ENCODE peak calls at places on chromosomes 4 and X, in seven cellular contexts. T is K562, F is GM12878, B is H1, U is IMR-90, A is HCT116, J is HepG2. Z is an unnamed sample.

GRCh38 chr4:153038493-153039311 is 102.6 kb downstream of the FHDC1 start:
- DNase-seq in F (no peak), A (no peak), U (no peak), T (no peak), B (no peak), J (peak), Z (peak)

GRCh38 chr4:185837415-185838103 is 25.6 kb upstream of the SORBS2 start:
- DNase-seq in A (no peak), U (peak), F (no peak), B (no peak), J (no peak), T (no peak), Z (peak)

GRCh38 chrX:45063319-45064095 is 137.2 kb downstream of the DIPK2B start:
- DNase-seq in B (no peak), U (peak), A (no peak), F (no peak), J (no peak), T (no peak), Z (no peak)

GRCh38 chr4:101288365-101289145 is 58.8 kb downstream of the PPP3CA start:
- DNase-seq in U (peak), B (no peak), F (no peak), J (no peak), A (no peak), T (no peak), Z (peak)

GRCh38 chr4:168868856-168869201 is 141.2 kb downstream of the CBR4 start:
- DNase-seq in F (no peak), T (no peak), A (no peak), B (no peak), J (no peak), U (no peak), Z (no peak)

GRCh38 chrX:1578511-1579173 is 12.8 kb upstream of the AKAP17A start:
- DNase-seq in A (no peak), J (no peak), U (no peak), T (no peak), F (no peak), B (no peak), Z (no peak)

GRCh38 chr4:137226900-137227299 is 305.4 kb downstream of the PCDH18 start:
- DNase-seq in J (no peak), F (no peak), A (peak), T (no peak), U (peak), B (no peak), Z (no peak)

GRCh38 chr4:25190407-25190806 is 30.2 kb upstream of the SEPSECS start:
- DNase-seq in U (no peak), F (no peak), T (no peak), A (no peak), J (no peak), B (no peak), Z (no peak)

GRCh38 chr4:35934370-35934981 is 309.8 kb downstream of the ARAP2 start:
- DNase-seq in F (peak), B (no peak), T (no peak), A (peak), J (peak), U (peak), Z (peak)

GRCh38 chr4:177511611-177512010 is 69.4 kb upstream of the AGA start:
- DNase-seq in U (no peak), J (no peak), B (no peak), A (peak), T (no peak), F (no peak), Z (no peak)

GRCh38 chrX:41825796-41826195 is 97.6 kb downstream of the CASK start:
- DNase-seq in B (no peak), A (no peak), U (no peak), T (no peak), F (no peak), J (no peak), Z (no peak)

GRCh38 chr4:152424980-152425379 is 110.9 kb downstream of the FBXW7 start:
- DNase-seq in A (no peak), B (no peak), J (no peak), U (no peak), F (no peak), T (no peak), Z (no peak)

GRCh38 chr4:69823481-69824186 is 36.3 kb downstream of the SULT1E1 start:
- DNase-seq in T (no peak), J (peak), B (no peak), U (peak), F (no peak), A (peak), Z (peak)

GRCh38 chrX:46620505-46620904 is 46.9 kb downstream of the CHST7 start:
- DNase-seq in T (no peak), J (no peak), U (no peak), A (no peak), B (no peak), F (no peak), Z (no peak)

GRCh38 chrX:139446832-139447231 is 83.7 kb upstream of the F9 start:
- DNase-seq in F (no peak), U (no peak), T (no peak), A (no peak), J (no peak), B (no peak), Z (no peak)

GRCh38 chrX:139211568-139212182 is 318.9 kb upstream of the F9 start:
- DNase-seq in F (no peak), J (no peak), A (no peak), U (no peak), T (peak), B (no peak), Z (no peak)

GRCh38 chr4:53702334-53703266 is 111.3 kb upstream of the LNX1 start:
- DNase-seq in T (no peak), J (peak), F (peak), A (no peak), U (peak), B (peak), Z (peak)

GRCh38 chr4:26821677-26822503 is 38.8 kb upstream of the STIM2 start:
- DNase-seq in B (no peak), F (no peak), T (no peak), U (peak), A (peak), J (peak), Z (peak)

GRCh38 chrX:38803609-38804480 is 2.6 kb downstream of the MID1IP1 start:
- DNase-seq in J (peak), T (peak), B (peak), F (no peak), U (peak), A (peak), Z (peak)

GRCh38 chr4:26525136-26525535 is 34.9 kb upstream of the CCKAR start:
- DNase-seq in B (no peak), J (no peak), A (no peak), U (peak), F (no peak), T (no peak), Z (no peak)

GRCh38 chrX:153333821-153334653 is at the start of gene ZNF275:
- DNase-seq in A (peak), B (peak), U (peak), F (no peak), J (peak), T (peak), Z (peak)

GRCh38 chr4:122383341-122383740 is 4.5 kb downstream of the ADAD1 start:
- DNase-seq in J (no peak), F (no peak), A (no peak), T (no peak), B (no peak), U (no peak), Z (no peak)

GRCh38 chrX:151970661-151971060 is 3.8 kb downstream of the GABRE start:
- DNase-seq in J (peak), B (no peak), U (peak), A (no peak), T (no peak), F (no peak), Z (no peak)

GRCh38 chrX:154002215-154002719 is 17.4 kb downstream of the IRAK1 start:
- DNase-seq in U (peak), J (no peak), B (no peak), F (no peak), A (no peak), T (peak), Z (no peak)

GRCh38 chr4:114263233-114263632 is 283.8 kb upstream of the ARSJ start:
- DNase-seq in B (no peak), F (no peak), A (no peak), T (no peak), J (no peak), U (peak), Z (peak)

GRCh38 chrX:78555401-78555980 is 103.6 kb downstream of the RTL3 start:
- DNase-seq in B (no peak), T (no peak), U (no peak), F (no peak), A (no peak), J (no peak), Z (peak)

GRCh38 chr4:85979276-85979675 is 380.6 kb downstream of the MAPK10 start:
- DNase-seq in T (no peak), J (no peak), F (peak), A (no peak), U (no peak), B (no peak), Z (no peak)

GRCh38 chrX:3052864-3053263 is 11.6 kb downstream of the ARSF start:
- DNase-seq in J (no peak), T (no peak), B (no peak), F (no peak), U (no peak), A (no peak), Z (no peak)

GRCh38 chr4:14434483-14434882 is 567.8 kb upstream of the CPEB2 start:
- DNase-seq in B (no peak), A (no peak), J (no peak), U (no peak), F (no peak), T (no peak), Z (no peak)

GRCh38 chr4:8185280-8185679 is 13.8 kb upstream of the SH3TC1 start:
- DNase-seq in A (no peak), B (no peak), J (no peak), F (no peak), U (peak), T (no peak), Z (no peak)

GRCh38 chr4:22238742-22239141 is 277.1 kb downstream of the ADGRA3 start:
- DNase-seq in A (no peak), J (peak), U (no peak), T (no peak), F (no peak), B (no peak), Z (no peak)

GRCh38 chrX:132677233-132677716 is 188.4 kb upstream of the MBNL3 start:
- DNase-seq in J (no peak), A (no peak), B (no peak), T (no peak), F (no peak), U (no peak), Z (no peak)

GRCh38 chr4:168421055-168421454 is 59.2 kb downstream of the DDX60L start:
- DNase-seq in A (no peak), B (no peak), F (no peak), J (no peak), T (no peak), U (no peak), Z (no peak)

GRCh38 chr4:153971878-153972277 is 183.0 kb upstream of the SFRP2 start:
- DNase-seq in B (no peak), J (no peak), A (no peak), U (no peak), F (no peak), T (no peak), Z (no peak)

GRCh38 chr4:107757860-107758476 is 37.9 kb upstream of the PAPSS1 start:
- DNase-seq in F (no peak), T (no peak), U (peak), J (peak), A (no peak), B (no peak), Z (peak)

GRCh38 chrX:119574394-119575266 is at the start of gene UBE2A:
- DNase-seq in U (peak), T (peak), A (peak), J (peak), B (peak), F (peak), Z (peak)

GRCh38 chrX:119573222-119573621 is 1.1 kb upstream of the UBE2A start:
- DNase-seq in U (no peak), B (no peak), T (no peak), J (no peak), F (no peak), A (no peak), Z (no peak)

GRCh38 chrX:119579414-119579813 is 5.1 kb downstream of the UBE2A start:
- DNase-seq in F (no peak), J (no peak), B (no peak), T (no peak), U (no peak), A (no peak), Z (no peak)

GRCh38 chrX:119570351-119570835 is 4.0 kb upstream of the UBE2A start:
- DNase-seq in J (no peak), T (no peak), A (no peak), U (no peak), B (no peak), F (no peak), Z (no peak)

DNA sequence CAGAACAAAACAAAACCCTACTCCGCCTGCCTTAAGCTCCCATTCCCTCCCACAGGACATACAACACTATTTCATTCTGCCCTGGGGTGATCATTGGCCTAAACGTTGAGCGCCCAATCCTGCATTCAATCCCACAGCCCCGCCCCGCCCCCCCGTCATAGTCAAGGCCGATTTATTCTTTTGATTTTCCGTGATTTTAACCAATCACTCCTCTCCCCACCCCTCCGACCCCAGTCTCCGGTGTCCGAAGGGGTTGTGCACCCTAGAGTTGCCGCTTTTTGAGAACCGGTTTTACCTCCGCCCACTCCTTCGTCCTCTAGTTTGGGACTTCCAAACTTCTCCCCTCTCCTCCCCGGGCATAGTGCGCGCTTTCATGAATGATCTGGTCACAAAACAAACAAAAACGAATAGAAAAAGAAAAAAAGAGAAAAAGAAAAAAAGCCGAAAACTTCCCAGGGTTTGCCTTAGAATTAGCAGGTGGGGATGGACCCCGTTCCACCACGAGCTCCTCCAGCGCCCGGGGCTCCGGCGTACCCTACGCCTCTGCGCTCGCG is 446 bp upstream of the UBE2A start:
- DNase-seq in J (peak), A (peak), T (peak), U (peak), F (no peak), B (no peak), Z (peak)
- TF ChIP-seq POLR2A in J (no peak), A (no peak), T (no peak), U (no peak), F (no peak), B (no peak), Z (no peak)

GRCh38 chrX:15114865-15115566 is 154.9 kb downstream of the ASB9 start:
- DNase-seq in U (no peak), A (no peak), F (no peak), T (no peak), B (no peak), J (no peak), Z (no peak)
- H3K9ac ChIP-seq in U (no peak), A (no peak), F (no peak), T (no peak), B (no peak), J (no peak), Z (no peak)

DNA sequence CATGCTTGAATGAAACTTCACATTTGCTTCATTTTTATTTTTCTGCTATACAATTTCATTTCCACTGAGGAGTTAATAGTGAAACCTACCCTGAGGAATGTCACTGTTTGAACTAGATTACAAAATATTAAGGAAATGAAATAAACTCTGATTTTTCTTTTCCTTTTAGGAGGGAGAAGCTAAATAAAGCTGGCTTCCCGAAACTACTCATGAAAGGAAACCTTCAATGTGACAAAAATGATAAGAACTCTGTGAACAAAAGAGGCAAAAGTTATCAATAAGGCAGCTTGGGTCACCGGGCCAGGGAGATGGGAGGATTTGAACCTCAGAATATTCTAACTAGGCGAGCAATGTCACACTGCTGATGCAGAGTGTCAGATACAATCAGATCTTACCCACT is 185.2 kb downstream of the APBB2 start:
- DNase-seq in A (no peak), J (no peak), F (no peak), U (no peak), B (no peak), T (no peak), Z (peak)
- H3K27ac ChIP-seq in A (no peak), J (no peak), F (peak), U (peak), B (no peak), T (no peak), Z (peak)

DNA sequence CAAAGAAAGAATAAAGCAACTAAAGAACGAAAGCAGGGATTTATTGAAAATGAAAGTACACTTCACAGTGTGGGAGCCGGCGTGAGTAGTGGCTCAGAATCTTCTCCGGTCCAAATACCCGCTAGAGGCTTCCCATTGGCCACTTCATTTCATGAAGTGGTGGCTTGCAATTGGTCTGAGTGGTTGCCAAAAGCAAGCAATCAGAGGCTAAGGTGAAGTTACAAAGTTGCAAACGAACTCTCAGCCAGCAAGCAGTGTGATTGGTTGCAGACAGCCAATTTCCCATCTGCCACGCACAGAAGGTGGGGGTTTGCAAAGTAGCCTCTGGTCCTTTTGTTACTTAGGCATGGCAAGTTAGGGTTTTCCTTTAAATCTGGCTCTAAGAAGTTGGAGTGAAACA is 6.7 kb upstream of the CLOCK start:
- DNase-seq in T (no peak), A (no peak), B (peak), U (no peak), F (no peak), J (peak), Z (no peak)
- TF ChIP-seq POLR2A in T (no peak), A (no peak), B (no peak), U (no peak), F (no peak), J (no peak), Z (no peak)

DNA sequence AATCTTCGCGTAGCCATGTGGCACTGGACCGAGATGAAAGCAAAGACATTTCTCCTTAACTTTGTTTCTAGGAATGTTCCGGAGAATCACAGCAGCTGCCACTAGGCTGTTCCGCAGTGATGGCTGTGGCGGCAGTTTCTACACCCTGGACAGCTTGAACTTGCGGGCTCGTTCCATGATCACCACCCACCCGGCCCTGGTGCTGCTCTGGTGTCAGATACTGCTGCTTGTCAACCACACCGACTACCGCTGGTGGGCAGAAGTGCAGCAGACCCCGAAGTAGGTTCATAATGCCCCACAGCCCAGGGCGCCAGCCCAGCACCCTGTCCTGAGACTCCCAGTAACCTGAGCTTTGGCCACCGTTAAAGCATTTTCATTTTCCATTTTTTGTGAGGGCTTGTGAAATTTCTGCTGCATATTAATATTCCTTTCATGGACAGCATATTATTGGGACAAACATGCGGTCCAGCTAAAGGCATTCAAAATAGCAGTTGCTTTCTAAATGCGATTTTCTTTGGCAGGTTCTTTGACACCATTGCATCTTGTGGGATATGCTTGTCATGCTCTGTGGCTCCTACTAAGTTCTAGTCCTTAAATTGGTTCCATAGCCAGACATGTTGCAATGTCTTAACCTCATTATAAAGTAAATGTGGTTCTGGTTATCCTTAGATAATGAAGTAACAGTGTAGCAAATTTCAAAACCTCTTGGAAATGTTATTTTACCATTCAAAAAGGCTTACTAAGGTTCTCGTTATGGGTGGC is 49.1 kb upstream of the MSANTD1 start:
- DNase-seq in F (no peak), U (no peak), J (no peak), A (no peak), T (no peak), B (no peak), Z (no peak)
- H3K9ac ChIP-seq in F (no peak), U (no peak), J (no peak), A (no peak), T (no peak), B (no peak), Z (no peak)

DNA sequence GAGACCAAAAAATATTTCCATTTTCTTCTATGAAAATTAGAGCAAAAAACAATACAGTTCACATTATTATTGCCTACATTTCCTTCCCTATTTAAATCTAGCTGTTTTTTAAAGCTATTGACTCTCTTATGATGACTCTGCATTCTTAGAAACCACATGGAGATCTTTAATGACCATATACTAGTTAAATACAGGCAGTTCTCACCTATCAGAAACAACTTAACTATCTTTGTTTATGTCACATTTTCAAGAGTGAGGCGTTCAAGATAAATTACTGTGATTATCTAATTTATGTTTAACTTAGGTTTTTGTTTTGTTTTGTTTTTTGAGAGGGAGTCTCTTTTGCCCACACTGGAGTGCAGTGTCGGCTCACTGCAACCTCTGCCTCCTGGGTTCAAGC is 3.0 kb downstream of the CISD2 start:
- DNase-seq in J (no peak), U (no peak), F (no peak), B (no peak), A (no peak), T (no peak), Z (no peak)
- H3K27ac ChIP-seq in J (no peak), U (no peak), F (peak), B (no peak), A (no peak), T (peak), Z (no peak)

DNA sequence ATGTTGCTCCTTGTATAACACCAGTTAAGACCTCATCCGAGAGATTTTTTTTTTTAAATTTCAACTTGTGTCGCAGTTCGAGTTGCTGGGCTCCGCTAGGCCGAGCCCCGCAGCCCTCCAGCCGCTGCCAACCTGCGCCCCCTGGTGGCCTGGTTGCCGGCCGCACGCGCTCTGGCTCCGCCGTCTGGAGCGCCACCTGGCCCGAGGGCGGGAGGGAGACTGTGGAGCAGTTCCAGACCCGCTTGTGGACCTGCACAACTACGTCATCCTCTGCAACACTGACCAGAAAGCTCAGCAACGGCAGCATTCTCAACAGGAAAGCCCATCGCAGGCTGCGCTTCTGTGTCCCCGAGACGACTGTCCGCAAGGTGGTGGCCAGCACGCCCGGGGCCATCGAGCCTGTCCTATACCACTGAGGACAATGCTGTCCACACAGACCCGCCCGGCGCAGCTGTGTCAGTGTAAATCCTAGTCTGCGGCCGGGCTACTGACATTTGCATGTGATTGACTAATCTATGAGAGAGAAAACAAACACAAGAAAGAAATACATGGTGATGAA is 39.1 kb downstream of the ARL9 start:
- DNase-seq in J (peak), T (peak), B (peak), F (peak), U (peak), A (peak), Z (peak)
- TF ChIP-seq POLR2A in J (no peak), T (no peak), B (no peak), F (no peak), U (no peak), A (no peak), Z (no peak)

Z was measured in endothelial cell of umbilical vein.